ENCODE peak calls at places on chromosomes 5 and 9, in nine cellular contexts. One of them, this sample, is unnamed. For H3K4me1, the result is how much of the 10 kb centered on the place peaks cover.

GRCh38 chr5:135013445-135013844 is 20.6 kb downstream of the PITX1 start:
- DNase-seq in GM23338: no peak
- DNase-seq in mammary epithelial cell: no peak
- DNase-seq in mesenchymal stem cell: no peak
- DNase-seq in CD8-positive, alpha-beta T cell: no peak
- DNase-seq in neuronal stem cell: no peak
- DNase-seq in NT2/D1: no peak
- DNase-seq in breast epithelium: no peak
- DNase-seq in IMR-90: no peak
- DNase-seq in this sample: no peak

GRCh38 chr9:34343090-34343489 is 13.7 kb downstream of the NUDT2 start:
- DNase-seq in breast epithelium: peak
- DNase-seq in NT2/D1: no peak
- DNase-seq in mesenchymal stem cell: no peak
- DNase-seq in IMR-90: no peak
- DNase-seq in mammary epithelial cell: no peak
- DNase-seq in CD8-positive, alpha-beta T cell: no peak
- DNase-seq in GM23338: no peak
- DNase-seq in neuronal stem cell: no peak
- DNase-seq in this sample: peak

GRCh38 chr9:36162211-36162610 is 7.0 kb upstream of the CCIN start:
- DNase-seq in CD8-positive, alpha-beta T cell: no peak
- DNase-seq in GM23338: no peak
- DNase-seq in IMR-90: no peak
- DNase-seq in breast epithelium: no peak
- DNase-seq in mesenchymal stem cell: no peak
- DNase-seq in neuronal stem cell: no peak
- DNase-seq in NT2/D1: no peak
- DNase-seq in mammary epithelial cell: no peak
- DNase-seq in this sample: no peak

GRCh38 chr5:132498152-132498551 is 7.6 kb upstream of the IRF1 start:
- DNase-seq in NT2/D1: no peak
- DNase-seq in breast epithelium: peak
- DNase-seq in mesenchymal stem cell: peak
- DNase-seq in GM23338: no peak
- DNase-seq in CD8-positive, alpha-beta T cell: peak
- DNase-seq in IMR-90: peak
- DNase-seq in neuronal stem cell: no peak
- DNase-seq in mammary epithelial cell: peak
- DNase-seq in this sample: peak

GRCh38 chr5:102911973-102912372 is 156.9 kb downstream of the PAM start:
- DNase-seq in breast epithelium: no peak
- DNase-seq in GM23338: no peak
- DNase-seq in CD8-positive, alpha-beta T cell: no peak
- DNase-seq in NT2/D1: no peak
- DNase-seq in mammary epithelial cell: peak
- DNase-seq in IMR-90: peak
- DNase-seq in neuronal stem cell: no peak
- DNase-seq in mesenchymal stem cell: peak
- DNase-seq in this sample: no peak

GRCh38 chr5:61449756-61450155 is 117.7 kb downstream of the ZSWIM6 start:
- DNase-seq in mesenchymal stem cell: no peak
- DNase-seq in breast epithelium: no peak
- DNase-seq in CD8-positive, alpha-beta T cell: no peak
- DNase-seq in mammary epithelial cell: peak
- DNase-seq in IMR-90: no peak
- DNase-seq in neuronal stem cell: no peak
- DNase-seq in GM23338: no peak
- DNase-seq in NT2/D1: no peak
- DNase-seq in this sample: no peak

GRCh38 chr9:33881635-33882034 is 64.7 kb downstream of the UBE2R2 start:
- DNase-seq in IMR-90: peak
- DNase-seq in neuronal stem cell: no peak
- DNase-seq in GM23338: no peak
- DNase-seq in mesenchymal stem cell: peak
- DNase-seq in NT2/D1: no peak
- DNase-seq in CD8-positive, alpha-beta T cell: no peak
- DNase-seq in breast epithelium: no peak
- DNase-seq in mammary epithelial cell: peak
- DNase-seq in this sample: no peak

GRCh38 chr5:173298213-173298933 is 29.8 kb downstream of the STC2 start:
- DNase-seq in GM23338: no peak
- DNase-seq in NT2/D1: no peak
- DNase-seq in breast epithelium: no peak
- DNase-seq in mammary epithelial cell: no peak
- DNase-seq in CD8-positive, alpha-beta T cell: no peak
- DNase-seq in neuronal stem cell: no peak
- DNase-seq in mesenchymal stem cell: no peak
- DNase-seq in IMR-90: no peak
- DNase-seq in this sample: no peak

GRCh38 chr9:97529363-97530076 is 28.1 kb downstream of the TMOD1 start:
- DNase-seq in neuronal stem cell: no peak
- DNase-seq in GM23338: no peak
- DNase-seq in IMR-90: peak
- DNase-seq in mesenchymal stem cell: peak
- DNase-seq in breast epithelium: no peak
- DNase-seq in CD8-positive, alpha-beta T cell: no peak
- DNase-seq in NT2/D1: no peak
- DNase-seq in mammary epithelial cell: peak
- DNase-seq in this sample: no peak

GRCh38 chr5:73808916-73809315 is 182.9 kb downstream of the ARHGEF28 start:
- DNase-seq in breast epithelium: no peak
- DNase-seq in CD8-positive, alpha-beta T cell: no peak
- DNase-seq in mammary epithelial cell: no peak
- DNase-seq in IMR-90: no peak
- DNase-seq in NT2/D1: no peak
- DNase-seq in GM23338: no peak
- DNase-seq in neuronal stem cell: no peak
- DNase-seq in mesenchymal stem cell: no peak
- DNase-seq in this sample: no peak

GRCh38 chr5:9544502-9545300 is 1.2 kb downstream of the SEMA5A start:
- DNase-seq in IMR-90: peak
- DNase-seq in mammary epithelial cell: peak
- DNase-seq in neuronal stem cell: peak
- DNase-seq in NT2/D1: peak
- DNase-seq in breast epithelium: peak
- DNase-seq in mesenchymal stem cell: peak
- DNase-seq in CD8-positive, alpha-beta T cell: no peak
- DNase-seq in GM23338: peak
- DNase-seq in this sample: peak

GRCh38 chr5:180126716-180127681 is 55.4 kb upstream of the RNF130 start:
- DNase-seq in mesenchymal stem cell: peak
- DNase-seq in GM23338: peak
- DNase-seq in NT2/D1: no peak
- DNase-seq in mammary epithelial cell: no peak
- DNase-seq in neuronal stem cell: no peak
- DNase-seq in IMR-90: no peak
- DNase-seq in breast epithelium: peak
- DNase-seq in CD8-positive, alpha-beta T cell: no peak
- DNase-seq in this sample: no peak

GRCh38 chr5:173774212-173774850 is 113.8 kb upstream of the CPEB4 start:
- DNase-seq in GM23338: no peak
- DNase-seq in breast epithelium: no peak
- DNase-seq in IMR-90: no peak
- DNase-seq in CD8-positive, alpha-beta T cell: no peak
- DNase-seq in neuronal stem cell: no peak
- DNase-seq in mammary epithelial cell: no peak
- DNase-seq in mesenchymal stem cell: no peak
- DNase-seq in NT2/D1: no peak
- DNase-seq in this sample: no peak

GRCh38 chr9:32989651-32990050 is 11.8 kb downstream of the APTX start:
- DNase-seq in breast epithelium: no peak
- DNase-seq in IMR-90: no peak
- DNase-seq in CD8-positive, alpha-beta T cell: no peak
- DNase-seq in mesenchymal stem cell: no peak
- DNase-seq in NT2/D1: no peak
- DNase-seq in mammary epithelial cell: no peak
- DNase-seq in GM23338: no peak
- DNase-seq in neuronal stem cell: no peak
- DNase-seq in this sample: no peak

GRCh38 chr5:179268399-179268952 is 76.8 kb downstream of the ADAMTS2 start:
- DNase-seq in CD8-positive, alpha-beta T cell: no peak
- DNase-seq in breast epithelium: no peak
- DNase-seq in NT2/D1: no peak
- DNase-seq in neuronal stem cell: no peak
- DNase-seq in mammary epithelial cell: no peak
- DNase-seq in IMR-90: no peak
- DNase-seq in GM23338: no peak
- DNase-seq in mesenchymal stem cell: no peak
- DNase-seq in this sample: no peak

GRCh38 chr5:125006011-125006685 is 259.7 kb upstream of the ZNF608 start:
- DNase-seq in neuronal stem cell: peak
- DNase-seq in CD8-positive, alpha-beta T cell: no peak
- DNase-seq in NT2/D1: no peak
- DNase-seq in mesenchymal stem cell: no peak
- DNase-seq in GM23338: peak
- DNase-seq in mammary epithelial cell: no peak
- DNase-seq in breast epithelium: no peak
- DNase-seq in IMR-90: no peak
- DNase-seq in this sample: no peak

GRCh38 chr5:65882278-65882677 is 44.1 kb upstream of the ERBIN start:
- DNase-seq in CD8-positive, alpha-beta T cell: no peak
- DNase-seq in neuronal stem cell: no peak
- DNase-seq in GM23338: no peak
- DNase-seq in breast epithelium: no peak
- DNase-seq in IMR-90: no peak
- DNase-seq in mesenchymal stem cell: no peak
- DNase-seq in NT2/D1: no peak
- DNase-seq in mammary epithelial cell: no peak
- DNase-seq in this sample: no peak
- H3K4me1 ChIP-seq in CD8-positive, alpha-beta T cell: under half
- H3K4me1 ChIP-seq in neuronal stem cell: under half
- H3K4me1 ChIP-seq in GM23338: under half
- H3K4me1 ChIP-seq in breast epithelium: under half
- H3K4me1 ChIP-seq in IMR-90: under half
- H3K4me1 ChIP-seq in mesenchymal stem cell: under half
- H3K4me1 ChIP-seq in NT2/D1: under half
- H3K4me1 ChIP-seq in mammary epithelial cell: under half
- H3K4me1 ChIP-seq in this sample: under half

GRCh38 chr5:154479944-154480750 is 2.1 kb upstream of the HAND1 start:
- DNase-seq in IMR-90: no peak
- DNase-seq in neuronal stem cell: no peak
- DNase-seq in mammary epithelial cell: no peak
- DNase-seq in breast epithelium: no peak
- DNase-seq in CD8-positive, alpha-beta T cell: no peak
- DNase-seq in NT2/D1: no peak
- DNase-seq in mesenchymal stem cell: no peak
- DNase-seq in GM23338: peak
- DNase-seq in this sample: no peak

GRCh38 chr5:154480847-154481246 is 2.8 kb upstream of the HAND1 start:
- DNase-seq in NT2/D1: no peak
- DNase-seq in mesenchymal stem cell: no peak
- DNase-seq in GM23338: no peak
- DNase-seq in neuronal stem cell: no peak
- DNase-seq in breast epithelium: no peak
- DNase-seq in CD8-positive, alpha-beta T cell: no peak
- DNase-seq in IMR-90: no peak
- DNase-seq in mammary epithelial cell: no peak
- DNase-seq in this sample: no peak

GRCh38 chr5:154478224-154478565 is at the start of gene HAND1:
- DNase-seq in breast epithelium: no peak
- DNase-seq in mammary epithelial cell: no peak
- DNase-seq in CD8-positive, alpha-beta T cell: no peak
- DNase-seq in IMR-90: no peak
- DNase-seq in neuronal stem cell: peak
- DNase-seq in GM23338: peak
- DNase-seq in mesenchymal stem cell: peak
- DNase-seq in NT2/D1: peak
- DNase-seq in this sample: no peak

GRCh38 chr5:154478752-154479159 is 729 bp upstream of the HAND1 start:
- DNase-seq in CD8-positive, alpha-beta T cell: no peak
- DNase-seq in mammary epithelial cell: no peak
- DNase-seq in IMR-90: no peak
- DNase-seq in mesenchymal stem cell: peak
- DNase-seq in neuronal stem cell: no peak
- DNase-seq in GM23338: peak
- DNase-seq in NT2/D1: no peak
- DNase-seq in breast epithelium: no peak
- DNase-seq in this sample: no peak

GRCh38 chr5:154479160-154479943 is 1.3 kb upstream of the HAND1 start:
- DNase-seq in CD8-positive, alpha-beta T cell: no peak
- DNase-seq in mammary epithelial cell: no peak
- DNase-seq in mesenchymal stem cell: peak
- DNase-seq in breast epithelium: no peak
- DNase-seq in NT2/D1: no peak
- DNase-seq in GM23338: peak
- DNase-seq in neuronal stem cell: no peak
- DNase-seq in IMR-90: no peak
- DNase-seq in this sample: no peak
- H3K4me1 ChIP-seq in CD8-positive, alpha-beta T cell: half or more
- H3K4me1 ChIP-seq in mammary epithelial cell: under half
- H3K4me1 ChIP-seq in mesenchymal stem cell: under half
- H3K4me1 ChIP-seq in breast epithelium: under half
- H3K4me1 ChIP-seq in NT2/D1: under half
- H3K4me1 ChIP-seq in GM23338: half or more
- H3K4me1 ChIP-seq in neuronal stem cell: under half
- H3K4me1 ChIP-seq in IMR-90: under half
- H3K4me1 ChIP-seq in this sample: under half

DNA sequence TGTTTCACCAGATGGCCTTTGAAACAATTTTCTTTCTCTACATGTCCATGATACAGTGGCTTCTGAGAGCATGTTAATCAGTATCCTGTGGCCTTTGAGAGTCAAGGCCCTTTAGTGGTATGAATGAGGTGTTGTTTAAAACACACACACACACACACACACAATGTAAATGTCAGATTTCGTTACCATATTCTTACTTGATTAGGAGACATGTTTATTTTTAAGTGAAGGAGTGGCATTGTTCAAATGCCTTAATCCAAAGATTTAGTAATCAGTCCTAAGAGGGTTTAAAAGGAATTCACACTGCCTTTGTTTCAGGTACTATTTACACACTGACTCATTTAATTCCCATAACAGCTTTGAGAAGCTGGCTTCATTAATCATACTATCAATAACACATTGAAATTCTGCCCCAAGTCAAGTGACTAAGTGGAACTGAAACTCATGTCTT is 124.5 kb downstream of the ALDH1A1 start:
- DNase-seq in mesenchymal stem cell: no peak
- DNase-seq in IMR-90: no peak
- DNase-seq in NT2/D1: no peak
- DNase-seq in breast epithelium: no peak
- DNase-seq in neuronal stem cell: no peak
- DNase-seq in GM23338: no peak
- DNase-seq in mammary epithelial cell: peak
- DNase-seq in CD8-positive, alpha-beta T cell: no peak
- DNase-seq in this sample: no peak
- H3K4me1 ChIP-seq in mesenchymal stem cell: under half
- H3K4me1 ChIP-seq in IMR-90: under half
- H3K4me1 ChIP-seq in NT2/D1: under half
- H3K4me1 ChIP-seq in breast epithelium: under half
- H3K4me1 ChIP-seq in neuronal stem cell: under half
- H3K4me1 ChIP-seq in GM23338: under half
- H3K4me1 ChIP-seq in mammary epithelial cell: under half
- H3K4me1 ChIP-seq in CD8-positive, alpha-beta T cell: under half
- H3K4me1 ChIP-seq in this sample: under half

DNA sequence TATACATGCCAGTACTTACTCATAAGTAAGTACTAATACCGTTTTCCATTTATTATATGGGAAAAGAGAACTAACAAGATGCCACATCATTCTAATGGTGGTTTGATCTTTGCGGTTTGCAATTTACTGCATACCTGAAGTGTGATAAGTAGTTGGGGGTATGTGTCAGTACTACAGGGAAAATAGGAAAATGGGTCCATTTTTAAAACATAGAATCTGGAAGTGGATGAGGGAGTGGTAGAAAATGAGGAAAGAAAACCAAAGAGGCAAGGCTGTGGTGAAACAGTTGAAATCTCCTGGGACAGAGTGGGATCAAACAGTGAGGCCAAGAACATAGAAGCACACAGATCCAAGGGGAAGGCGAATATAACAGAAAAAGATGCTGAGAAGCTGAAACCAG is 6.7 kb downstream of the ADAMTSL1 start:
- DNase-seq in IMR-90: peak
- DNase-seq in neuronal stem cell: no peak
- DNase-seq in breast epithelium: no peak
- DNase-seq in CD8-positive, alpha-beta T cell: no peak
- DNase-seq in mammary epithelial cell: no peak
- DNase-seq in GM23338: no peak
- DNase-seq in mesenchymal stem cell: no peak
- DNase-seq in NT2/D1: no peak
- DNase-seq in this sample: no peak
- H3K4me1 ChIP-seq in IMR-90: under half
- H3K4me1 ChIP-seq in neuronal stem cell: under half
- H3K4me1 ChIP-seq in breast epithelium: under half
- H3K4me1 ChIP-seq in CD8-positive, alpha-beta T cell: under half
- H3K4me1 ChIP-seq in mammary epithelial cell: under half
- H3K4me1 ChIP-seq in GM23338: under half
- H3K4me1 ChIP-seq in mesenchymal stem cell: under half
- H3K4me1 ChIP-seq in NT2/D1: under half
- H3K4me1 ChIP-seq in this sample: under half

This sample was measured in thoracic aorta.